ENCODE peak calls at places on chromosomes 3 and 15, in five cellular contexts. G is Karpas-422, E is HCEC 1CT, Y is LoVo, F is left cardiac atrium. X is an unnamed sample.

GRCh38 chr3:186320862-186321568 is 41.0 kb downstream of the DGKG start:
- DNase-seq in G (no peak), E (peak), Y (no peak), F (no peak), X (peak)

GRCh38 chr15:87816811-87817210 is 439.7 kb downstream of the NTRK3 start:
- DNase-seq in G (no peak), E (peak), Y (no peak), F (no peak), X (peak)

GRCh38 chr3:194272861-194273266 is 78.3 kb downstream of the CPN2 start:
- DNase-seq in G (no peak), E (no peak), Y (no peak), F (no peak), X (no peak)

GRCh38 chr3:4995500-4996053 is 16.3 kb downstream of the BHLHE40 start:
- DNase-seq in G (no peak), E (peak), Y (no peak), F (no peak), X (peak)

GRCh38 chr15:82750831-82751181 is 41.1 kb upstream of the AP3B2 start:
- DNase-seq in G (peak), E (no peak), Y (no peak), F (no peak), X (peak)

GRCh38 chr15:56950979-56951378 is 32.5 kb downstream of the TCF12 start:
- DNase-seq in G (no peak), E (no peak), Y (no peak), F (no peak), X (no peak)

GRCh38 chr3:140917769-140918168 is 23.9 kb upstream of the SLC25A36 start:
- DNase-seq in G (no peak), E (no peak), Y (no peak), F (no peak), X (no peak)

GRCh38 chr3:56413911-56414310 is 54.4 kb downstream of the ERC2 start:
- DNase-seq in G (no peak), E (no peak), Y (no peak), F (no peak), X (no peak)

GRCh38 chr3:19149388-19149787 is 1.1 kb downstream of the KCNH8 start:
- DNase-seq in G (peak), E (no peak), Y (peak), F (no peak), X (peak)

GRCh38 chr3:8643693-8644365 is 769 bp downstream of the SSUH2 start:
- DNase-seq in G (no peak), E (no peak), Y (no peak), F (no peak), X (no peak)

X was measured in LHCN-M2.